ENCODE peak calls at places on chromosomes 4 and X, in four cellular contexts. H, Q, L and B are unnamed samples.

GRCh38 chrX:135544338-135544948 is 24.0 kb downstream of the INTS6L start:
- DNase-seq in L (no peak), Q (no peak), H (no peak), B (no peak)

GRCh38 chr4:165600959-165601674 is 222.3 kb downstream of the CPE start:
- DNase-seq in L (no peak), H (no peak), Q (no peak), B (no peak)

GRCh38 chr4:2806392-2807355 is 13.8 kb downstream of the SH3BP2 start:
- DNase-seq in H (no peak), L (peak), Q (peak), B (no peak)

GRCh38 chrX:1592128-1592862 is 891 bp downstream of the AKAP17A start:
- DNase-seq in Q (no peak), L (no peak), H (no peak), B (no peak)

GRCh38 chr4:167428172-167428571 is 193.9 kb upstream of the SPOCK3 start:
- DNase-seq in H (no peak), L (no peak), Q (no peak), B (no peak)

GRCh38 chrX:46704767-46705386 is 54.0 kb downstream of the SLC9A7 start:
- DNase-seq in L (no peak), H (no peak), Q (no peak), B (no peak)

GRCh38 chr4:7648813-7649395 is 214.2 kb upstream of the PSAPL1 start:
- DNase-seq in H (no peak), L (no peak), Q (no peak), B (no peak)

GRCh38 chr4:88628746-88629145 is 36.5 kb downstream of the HERC3 start:
- DNase-seq in H (no peak), L (no peak), Q (no peak), B (no peak)

GRCh38 chr4:16897991-16898827 is at the start of gene LDB2:
- DNase-seq in Q (no peak), H (no peak), L (peak), B (peak)

GRCh38 chr4:47662975-47663374 is 174.9 kb downstream of the CORIN start:
- DNase-seq in L (no peak), Q (no peak), H (no peak), B (no peak)

GRCh38 chrX:20329435-20329834 is 62.7 kb upstream of the RPS6KA3 start:
- DNase-seq in L (no peak), H (no peak), Q (no peak), B (no peak)

GRCh38 chr4:98658287-98659105 is at the start of gene TSPAN5:
- DNase-seq in Q (peak), L (peak), H (peak), B (peak)

GRCh38 chr4:140092094-140092820 is 61.7 kb downstream of the MAML3 start:
- DNase-seq in L (peak), Q (no peak), H (peak), B (peak)

GRCh38 chr4:157172011-157172410 is 48.5 kb upstream of the GRIA2 start:
- DNase-seq in H (no peak), L (no peak), Q (no peak), B (no peak)

GRCh38 chr4:122456228-122457106 is at the start of gene IL2:
- DNase-seq in Q (no peak), L (peak), H (no peak), B (no peak)

GRCh38 chr4:122453384-122454000 is 3.0 kb downstream of the IL2 start:
- DNase-seq in Q (no peak), L (no peak), H (no peak), B (no peak)

GRCh38 chr4:122450847-122451246 is 5.7 kb downstream of the IL2 start:
- DNase-seq in Q (no peak), L (no peak), H (no peak), B (no peak)
- TF ChIP-seq CTCF in Q (no peak), L (no peak), H (no peak), B (no peak)

DNA sequence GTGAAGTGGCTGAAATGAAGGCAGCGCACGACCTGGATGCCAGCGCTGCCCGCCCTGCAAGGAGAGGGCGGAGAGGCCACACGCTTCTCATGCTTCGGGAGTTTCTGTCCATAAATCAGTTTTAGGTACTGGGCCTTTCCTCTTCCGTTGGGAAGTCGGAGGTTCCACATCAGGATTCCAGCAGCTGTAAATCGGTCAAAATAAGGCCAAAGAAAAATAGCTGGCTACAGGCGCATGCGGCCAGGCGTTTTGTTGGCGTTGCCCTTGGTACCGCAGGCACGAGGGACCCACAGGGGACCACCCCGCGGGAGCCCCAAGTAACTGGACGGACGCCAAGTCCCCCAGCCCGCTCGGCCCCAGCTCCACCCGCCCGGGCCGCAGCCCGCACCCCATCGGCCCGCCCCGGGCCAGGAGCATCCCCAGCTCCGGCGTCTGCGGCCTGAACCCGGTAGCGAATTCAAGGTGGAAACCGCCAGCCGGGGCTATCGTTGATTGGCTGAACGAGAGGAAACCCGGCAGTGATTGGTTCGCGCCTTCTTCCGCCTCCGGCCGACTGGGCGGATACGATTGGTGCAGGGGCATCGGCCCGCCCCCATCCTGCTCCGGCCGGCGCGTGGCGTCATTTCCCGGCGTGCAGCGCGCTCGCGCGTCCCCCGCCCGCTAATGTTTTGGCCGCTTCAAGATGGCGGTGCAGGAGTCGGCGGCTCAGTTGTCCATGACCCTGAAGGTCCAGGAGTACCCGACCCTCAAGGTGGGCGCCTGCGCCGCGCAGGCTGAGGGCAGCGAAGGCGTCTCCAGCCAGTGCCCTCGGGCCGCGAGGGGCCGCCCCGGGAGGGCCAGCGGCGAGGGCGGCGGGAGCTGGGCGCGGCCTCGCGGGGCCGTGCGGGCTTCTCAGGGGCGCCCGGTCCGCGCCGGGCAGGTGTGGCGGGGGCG is at the start of gene MAEA:
- DNase-seq in Q (peak), L (peak), H (peak), B (peak)
- TF ChIP-seq POLR2A in Q (peak), L (peak), H (peak), B (no peak)

DNA sequence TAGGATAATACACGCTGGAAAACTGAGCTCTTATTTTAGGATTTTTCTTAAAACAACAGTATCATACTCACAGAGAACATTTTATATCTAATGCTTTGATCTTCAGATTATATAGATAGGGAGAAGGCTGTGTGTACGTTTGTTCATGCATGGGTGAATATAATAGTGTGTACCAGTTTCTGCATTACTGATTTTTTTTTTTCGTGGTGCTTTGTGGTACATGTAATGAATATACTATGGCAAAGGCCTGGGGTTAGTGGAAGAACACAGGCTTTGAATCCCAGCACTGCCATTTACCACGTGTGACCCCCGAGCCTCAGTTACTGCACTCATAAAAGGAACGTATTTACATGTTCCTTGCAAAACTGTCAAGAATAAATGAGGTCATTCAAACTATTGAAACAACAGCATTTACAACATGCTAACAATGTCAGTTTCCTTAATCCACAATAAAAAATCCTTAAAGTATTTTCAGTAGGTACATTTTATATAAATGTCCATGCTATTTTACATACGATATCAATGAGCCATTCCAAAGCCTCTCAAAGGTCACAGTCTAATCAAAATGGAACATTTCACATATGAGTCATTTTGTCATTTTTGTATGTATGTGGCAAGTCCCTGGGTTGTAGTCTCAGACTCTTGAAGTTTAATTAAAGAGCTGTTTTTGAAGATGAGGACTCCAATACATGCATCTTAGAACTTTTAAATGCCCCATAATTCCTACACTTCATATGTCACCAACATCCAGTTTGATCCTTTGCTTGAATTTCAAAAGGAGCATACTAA is 242.9 kb downstream of the PPP3CA start:
- DNase-seq in H (no peak), Q (no peak), L (no peak), B (no peak)
- H3K4me3 ChIP-seq in H (no peak), Q (no peak), L (no peak), B (no peak)

GRCh38 chr4:95204873-95205272 is 343.9 kb downstream of the UNC5C start:
- DNase-seq in H (no peak), Q (no peak), L (no peak), B (no peak)
- TF ChIP-seq CTCF in H (no peak), Q (no peak), L (no peak), B (no peak)